ENCODE peak calls at places on chromosome 16, in seven cellular contexts. One of them, this sample, is unnamed.

GRCh38 chr16:14131774-14132695 is 60.9 kb downstream of the MRTFB start:
- DNase-seq in stimulated activated CD8-positive, alpha-beta memory T cell treated with anti-CD3 and anti-CD28 coated beads, Interleukin-7, amount 100 ng/mL, for 1 hour: no peak
- DNase-seq in activated CD4-positive, alpha-beta T cell treated with anti-CD3 and anti-CD28 coated beads, Interleukin-2, amount 50 U/mL, for 4 hours: no peak
- DNase-seq in endodermal cell: no peak
- DNase-seq in mucosa of gallbladder: no peak
- DNase-seq in A172: no peak
- DNase-seq in HTR-8/SVneo: no peak
- DNase-seq in this sample: no peak

GRCh38 chr16:13919330-13919682 is 648 bp upstream of the ERCC4 start:
- DNase-seq in HTR-8/SVneo: peak; percentile 34
- DNase-seq in activated CD4-positive, alpha-beta T cell treated with anti-CD3 and anti-CD28 coated beads, Interleukin-2, amount 50 U/mL, for 4 hours: no peak
- DNase-seq in endodermal cell: no peak
- DNase-seq in A172: peak; percentile 60
- DNase-seq in mucosa of gallbladder: no peak
- DNase-seq in stimulated activated CD8-positive, alpha-beta memory T cell treated with anti-CD3 and anti-CD28 coated beads, Interleukin-7, amount 100 ng/mL, for 1 hour: no peak
- DNase-seq in this sample: no peak

GRCh38 chr16:50747206-50747956 is 5.5 kb downstream of the CYLD start:
- DNase-seq in A172: peak; percentile 13
- DNase-seq in mucosa of gallbladder: no peak
- DNase-seq in HTR-8/SVneo: no peak
- DNase-seq in stimulated activated CD8-positive, alpha-beta memory T cell treated with anti-CD3 and anti-CD28 coated beads, Interleukin-7, amount 100 ng/mL, for 1 hour: no peak
- DNase-seq in activated CD4-positive, alpha-beta T cell treated with anti-CD3 and anti-CD28 coated beads, Interleukin-2, amount 50 U/mL, for 4 hours: no peak
- DNase-seq in endodermal cell: no peak
- DNase-seq in this sample: no peak

GRCh38 chr16:58679763-58680162 is 4.8 kb downstream of the SLC38A7 start:
- DNase-seq in stimulated activated CD8-positive, alpha-beta memory T cell treated with anti-CD3 and anti-CD28 coated beads, Interleukin-7, amount 100 ng/mL, for 1 hour: no peak
- DNase-seq in activated CD4-positive, alpha-beta T cell treated with anti-CD3 and anti-CD28 coated beads, Interleukin-2, amount 50 U/mL, for 4 hours: no peak
- DNase-seq in mucosa of gallbladder: no peak
- DNase-seq in HTR-8/SVneo: no peak
- DNase-seq in endodermal cell: no peak
- DNase-seq in A172: no peak
- DNase-seq in this sample: no peak

GRCh38 chr16:88781140-88782077 is 3.6 kb downstream of the PIEZO1 start:
- DNase-seq in stimulated activated CD8-positive, alpha-beta memory T cell treated with anti-CD3 and anti-CD28 coated beads, Interleukin-7, amount 100 ng/mL, for 1 hour: peak; percentile 41
- DNase-seq in A172: no peak
- DNase-seq in activated CD4-positive, alpha-beta T cell treated with anti-CD3 and anti-CD28 coated beads, Interleukin-2, amount 50 U/mL, for 4 hours: peak; percentile 76
- DNase-seq in mucosa of gallbladder: no peak
- DNase-seq in endodermal cell: no peak
- DNase-seq in HTR-8/SVneo: no peak
- DNase-seq in this sample: no peak

GRCh38 chr16:10992112-10992511 is 47.7 kb downstream of the CLEC16A start:
- DNase-seq in stimulated activated CD8-positive, alpha-beta memory T cell treated with anti-CD3 and anti-CD28 coated beads, Interleukin-7, amount 100 ng/mL, for 1 hour: no peak
- DNase-seq in A172: peak; percentile 60
- DNase-seq in activated CD4-positive, alpha-beta T cell treated with anti-CD3 and anti-CD28 coated beads, Interleukin-2, amount 50 U/mL, for 4 hours: no peak
- DNase-seq in HTR-8/SVneo: no peak
- DNase-seq in endodermal cell: no peak
- DNase-seq in mucosa of gallbladder: no peak
- DNase-seq in this sample: no peak

GRCh38 chr16:84687715-84688114 is 12.1 kb upstream of the USP10 start:
- DNase-seq in HTR-8/SVneo: no peak
- DNase-seq in A172: peak; percentile 62
- DNase-seq in activated CD4-positive, alpha-beta T cell treated with anti-CD3 and anti-CD28 coated beads, Interleukin-2, amount 50 U/mL, for 4 hours: no peak
- DNase-seq in endodermal cell: no peak
- DNase-seq in mucosa of gallbladder: no peak
- DNase-seq in stimulated activated CD8-positive, alpha-beta memory T cell treated with anti-CD3 and anti-CD28 coated beads, Interleukin-7, amount 100 ng/mL, for 1 hour: no peak
- DNase-seq in this sample: no peak

GRCh38 chr16:14324581-14324980 is 253.5 kb downstream of the MRTFB start:
- DNase-seq in endodermal cell: no peak
- DNase-seq in A172: peak; percentile 22
- DNase-seq in HTR-8/SVneo: no peak
- DNase-seq in stimulated activated CD8-positive, alpha-beta memory T cell treated with anti-CD3 and anti-CD28 coated beads, Interleukin-7, amount 100 ng/mL, for 1 hour: no peak
- DNase-seq in activated CD4-positive, alpha-beta T cell treated with anti-CD3 and anti-CD28 coated beads, Interleukin-2, amount 50 U/mL, for 4 hours: no peak
- DNase-seq in mucosa of gallbladder: no peak
- DNase-seq in this sample: no peak

GRCh38 chr16:4097826-4098240 is 18.4 kb downstream of the ADCY9 start:
- DNase-seq in stimulated activated CD8-positive, alpha-beta memory T cell treated with anti-CD3 and anti-CD28 coated beads, Interleukin-7, amount 100 ng/mL, for 1 hour: no peak
- DNase-seq in HTR-8/SVneo: no peak
- DNase-seq in mucosa of gallbladder: no peak
- DNase-seq in A172: no peak
- DNase-seq in endodermal cell: no peak
- DNase-seq in activated CD4-positive, alpha-beta T cell treated with anti-CD3 and anti-CD28 coated beads, Interleukin-2, amount 50 U/mL, for 4 hours: no peak
- DNase-seq in this sample: no peak

GRCh38 chr16:11218324-11218962 is 37.6 kb downstream of the SOCS1 start:
- DNase-seq in HTR-8/SVneo: no peak
- DNase-seq in A172: no peak
- DNase-seq in stimulated activated CD8-positive, alpha-beta memory T cell treated with anti-CD3 and anti-CD28 coated beads, Interleukin-7, amount 100 ng/mL, for 1 hour: no peak
- DNase-seq in endodermal cell: no peak
- DNase-seq in activated CD4-positive, alpha-beta T cell treated with anti-CD3 and anti-CD28 coated beads, Interleukin-2, amount 50 U/mL, for 4 hours: no peak
- DNase-seq in mucosa of gallbladder: no peak
- DNase-seq in this sample: no peak

GRCh38 chr16:67781548-67781921 is 24.8 kb downstream of the RANBP10 start:
- DNase-seq in stimulated activated CD8-positive, alpha-beta memory T cell treated with anti-CD3 and anti-CD28 coated beads, Interleukin-7, amount 100 ng/mL, for 1 hour: no peak
- DNase-seq in endodermal cell: no peak
- DNase-seq in activated CD4-positive, alpha-beta T cell treated with anti-CD3 and anti-CD28 coated beads, Interleukin-2, amount 50 U/mL, for 4 hours: no peak
- DNase-seq in A172: no peak
- DNase-seq in HTR-8/SVneo: no peak
- DNase-seq in mucosa of gallbladder: no peak
- DNase-seq in this sample: no peak

GRCh38 chr16:58031016-58031800 is 5.7 kb downstream of the MMP15 start:
- DNase-seq in activated CD4-positive, alpha-beta T cell treated with anti-CD3 and anti-CD28 coated beads, Interleukin-2, amount 50 U/mL, for 4 hours: no peak
- DNase-seq in endodermal cell: no peak
- DNase-seq in A172: no peak
- DNase-seq in HTR-8/SVneo: no peak
- DNase-seq in stimulated activated CD8-positive, alpha-beta memory T cell treated with anti-CD3 and anti-CD28 coated beads, Interleukin-7, amount 100 ng/mL, for 1 hour: no peak
- DNase-seq in mucosa of gallbladder: no peak
- DNase-seq in this sample: no peak

GRCh38 chr16:73886378-73886777 is 410.2 kb upstream of the PSMD7 start:
- DNase-seq in mucosa of gallbladder: no peak
- DNase-seq in HTR-8/SVneo: no peak
- DNase-seq in A172: no peak
- DNase-seq in endodermal cell: no peak
- DNase-seq in stimulated activated CD8-positive, alpha-beta memory T cell treated with anti-CD3 and anti-CD28 coated beads, Interleukin-7, amount 100 ng/mL, for 1 hour: no peak
- DNase-seq in activated CD4-positive, alpha-beta T cell treated with anti-CD3 and anti-CD28 coated beads, Interleukin-2, amount 50 U/mL, for 4 hours: no peak
- DNase-seq in this sample: no peak

GRCh38 chr16:16021988-16022682 is 72.7 kb downstream of the ABCC1 start:
- DNase-seq in stimulated activated CD8-positive, alpha-beta memory T cell treated with anti-CD3 and anti-CD28 coated beads, Interleukin-7, amount 100 ng/mL, for 1 hour: no peak
- DNase-seq in endodermal cell: peak; percentile 77
- DNase-seq in HTR-8/SVneo: peak; percentile 97
- DNase-seq in A172: peak; percentile 99
- DNase-seq in mucosa of gallbladder: peak; percentile 93
- DNase-seq in activated CD4-positive, alpha-beta T cell treated with anti-CD3 and anti-CD28 coated beads, Interleukin-2, amount 50 U/mL, for 4 hours: no peak
- DNase-seq in this sample: peak; percentile 89

GRCh38 chr16:82133798-82134197 is 36.2 kb downstream of the MPHOSPH6 start:
- DNase-seq in stimulated activated CD8-positive, alpha-beta memory T cell treated with anti-CD3 and anti-CD28 coated beads, Interleukin-7, amount 100 ng/mL, for 1 hour: no peak
- DNase-seq in endodermal cell: no peak
- DNase-seq in HTR-8/SVneo: no peak
- DNase-seq in A172: no peak
- DNase-seq in activated CD4-positive, alpha-beta T cell treated with anti-CD3 and anti-CD28 coated beads, Interleukin-2, amount 50 U/mL, for 4 hours: no peak
- DNase-seq in mucosa of gallbladder: no peak
- DNase-seq in this sample: no peak

GRCh38 chr16:56871172-56871593 is 6.2 kb downstream of the SLC12A3 start:
- DNase-seq in activated CD4-positive, alpha-beta T cell treated with anti-CD3 and anti-CD28 coated beads, Interleukin-2, amount 50 U/mL, for 4 hours: no peak
- DNase-seq in endodermal cell: no peak
- DNase-seq in mucosa of gallbladder: no peak
- DNase-seq in stimulated activated CD8-positive, alpha-beta memory T cell treated with anti-CD3 and anti-CD28 coated beads, Interleukin-7, amount 100 ng/mL, for 1 hour: no peak
- DNase-seq in A172: peak; percentile 53
- DNase-seq in HTR-8/SVneo: peak; percentile 36
- DNase-seq in this sample: no peak

GRCh38 chr16:585351-585750 is 4.5 kb upstream of the RAB40C start:
- DNase-seq in stimulated activated CD8-positive, alpha-beta memory T cell treated with anti-CD3 and anti-CD28 coated beads, Interleukin-7, amount 100 ng/mL, for 1 hour: no peak
- DNase-seq in activated CD4-positive, alpha-beta T cell treated with anti-CD3 and anti-CD28 coated beads, Interleukin-2, amount 50 U/mL, for 4 hours: no peak
- DNase-seq in endodermal cell: peak; percentile 81
- DNase-seq in HTR-8/SVneo: no peak
- DNase-seq in mucosa of gallbladder: no peak
- DNase-seq in A172: no peak
- DNase-seq in this sample: no peak

GRCh38 chr16:19086322-19087199 is 19.1 kb downstream of the COQ7 start:
- DNase-seq in stimulated activated CD8-positive, alpha-beta memory T cell treated with anti-CD3 and anti-CD28 coated beads, Interleukin-7, amount 100 ng/mL, for 1 hour: peak; percentile 59
- DNase-seq in A172: peak; percentile 90
- DNase-seq in mucosa of gallbladder: peak; percentile 81
- DNase-seq in endodermal cell: peak; percentile 96
- DNase-seq in HTR-8/SVneo: peak; percentile 90
- DNase-seq in activated CD4-positive, alpha-beta T cell treated with anti-CD3 and anti-CD28 coated beads, Interleukin-2, amount 50 U/mL, for 4 hours: peak; percentile 64
- DNase-seq in this sample: peak; percentile 83

GRCh38 chr16:3691778-3692177 is 25.5 kb downstream of the TRAP1 start:
- DNase-seq in endodermal cell: no peak
- DNase-seq in stimulated activated CD8-positive, alpha-beta memory T cell treated with anti-CD3 and anti-CD28 coated beads, Interleukin-7, amount 100 ng/mL, for 1 hour: no peak
- DNase-seq in A172: no peak
- DNase-seq in mucosa of gallbladder: no peak
- DNase-seq in activated CD4-positive, alpha-beta T cell treated with anti-CD3 and anti-CD28 coated beads, Interleukin-2, amount 50 U/mL, for 4 hours: no peak
- DNase-seq in HTR-8/SVneo: no peak
- DNase-seq in this sample: no peak

GRCh38 chr16:81136331-81137011 is 40.3 kb upstream of the GCSH start:
- DNase-seq in HTR-8/SVneo: no peak
- DNase-seq in stimulated activated CD8-positive, alpha-beta memory T cell treated with anti-CD3 and anti-CD28 coated beads, Interleukin-7, amount 100 ng/mL, for 1 hour: no peak
- DNase-seq in A172: no peak
- DNase-seq in mucosa of gallbladder: no peak
- DNase-seq in activated CD4-positive, alpha-beta T cell treated with anti-CD3 and anti-CD28 coated beads, Interleukin-2, amount 50 U/mL, for 4 hours: no peak
- DNase-seq in endodermal cell: no peak
- DNase-seq in this sample: no peak

GRCh38 chr16:53872248-53873221 is 168.6 kb downstream of the FTO start:
- DNase-seq in endodermal cell: no peak
- DNase-seq in HTR-8/SVneo: no peak
- DNase-seq in stimulated activated CD8-positive, alpha-beta memory T cell treated with anti-CD3 and anti-CD28 coated beads, Interleukin-7, amount 100 ng/mL, for 1 hour: no peak
- DNase-seq in mucosa of gallbladder: no peak
- DNase-seq in activated CD4-positive, alpha-beta T cell treated with anti-CD3 and anti-CD28 coated beads, Interleukin-2, amount 50 U/mL, for 4 hours: no peak
- DNase-seq in A172: no peak
- DNase-seq in this sample: no peak

GRCh38 chr16:11492808-11493530 is 93.8 kb downstream of the LITAF start:
- DNase-seq in A172: no peak
- DNase-seq in stimulated activated CD8-positive, alpha-beta memory T cell treated with anti-CD3 and anti-CD28 coated beads, Interleukin-7, amount 100 ng/mL, for 1 hour: no peak
- DNase-seq in activated CD4-positive, alpha-beta T cell treated with anti-CD3 and anti-CD28 coated beads, Interleukin-2, amount 50 U/mL, for 4 hours: no peak
- DNase-seq in mucosa of gallbladder: no peak
- DNase-seq in HTR-8/SVneo: no peak
- DNase-seq in endodermal cell: no peak
- DNase-seq in this sample: no peak

GRCh38 chr16:69106491-69107291 is 1.2 kb downstream of the HAS3 start:
- DNase-seq in activated CD4-positive, alpha-beta T cell treated with anti-CD3 and anti-CD28 coated beads, Interleukin-2, amount 50 U/mL, for 4 hours: no peak
- DNase-seq in endodermal cell: peak; percentile 82
- DNase-seq in mucosa of gallbladder: no peak
- DNase-seq in A172: no peak
- DNase-seq in stimulated activated CD8-positive, alpha-beta memory T cell treated with anti-CD3 and anti-CD28 coated beads, Interleukin-7, amount 100 ng/mL, for 1 hour: no peak
- DNase-seq in HTR-8/SVneo: no peak
- DNase-seq in this sample: no peak

GRCh38 chr16:8096211-8096610 is 494.1 kb downstream of the TMEM114 start:
- DNase-seq in A172: no peak
- DNase-seq in mucosa of gallbladder: no peak
- DNase-seq in endodermal cell: no peak
- DNase-seq in activated CD4-positive, alpha-beta T cell treated with anti-CD3 and anti-CD28 coated beads, Interleukin-2, amount 50 U/mL, for 4 hours: no peak
- DNase-seq in HTR-8/SVneo: no peak
- DNase-seq in stimulated activated CD8-positive, alpha-beta memory T cell treated with anti-CD3 and anti-CD28 coated beads, Interleukin-7, amount 100 ng/mL, for 1 hour: no peak
- DNase-seq in this sample: no peak

GRCh38 chr16:19860146-19861030 is 24.3 kb downstream of the GPRC5B start:
- DNase-seq in stimulated activated CD8-positive, alpha-beta memory T cell treated with anti-CD3 and anti-CD28 coated beads, Interleukin-7, amount 100 ng/mL, for 1 hour: no peak
- DNase-seq in activated CD4-positive, alpha-beta T cell treated with anti-CD3 and anti-CD28 coated beads, Interleukin-2, amount 50 U/mL, for 4 hours: no peak
- DNase-seq in A172: peak; percentile 61
- DNase-seq in mucosa of gallbladder: no peak
- DNase-seq in endodermal cell: peak; percentile 71
- DNase-seq in HTR-8/SVneo: no peak
- DNase-seq in this sample: no peak

GRCh38 chr16:70610273-70611223 is 35.8 kb upstream of the IL34 start:
- DNase-seq in endodermal cell: no peak
- DNase-seq in activated CD4-positive, alpha-beta T cell treated with anti-CD3 and anti-CD28 coated beads, Interleukin-2, amount 50 U/mL, for 4 hours: no peak
- DNase-seq in mucosa of gallbladder: peak; percentile 37
- DNase-seq in A172: no peak
- DNase-seq in HTR-8/SVneo: no peak
- DNase-seq in stimulated activated CD8-positive, alpha-beta memory T cell treated with anti-CD3 and anti-CD28 coated beads, Interleukin-7, amount 100 ng/mL, for 1 hour: no peak
- DNase-seq in this sample: no peak

GRCh38 chr16:74607967-74608356 is 1.0 kb upstream of the GLG1 start:
- DNase-seq in stimulated activated CD8-positive, alpha-beta memory T cell treated with anti-CD3 and anti-CD28 coated beads, Interleukin-7, amount 100 ng/mL, for 1 hour: no peak
- DNase-seq in mucosa of gallbladder: no peak
- DNase-seq in A172: no peak
- DNase-seq in activated CD4-positive, alpha-beta T cell treated with anti-CD3 and anti-CD28 coated beads, Interleukin-2, amount 50 U/mL, for 4 hours: no peak
- DNase-seq in endodermal cell: peak; percentile 72
- DNase-seq in HTR-8/SVneo: peak; percentile 39
- DNase-seq in this sample: no peak

GRCh38 chr16:82735696-82736095 is 108.9 kb downstream of the CDH13 start:
- DNase-seq in A172: no peak
- DNase-seq in stimulated activated CD8-positive, alpha-beta memory T cell treated with anti-CD3 and anti-CD28 coated beads, Interleukin-7, amount 100 ng/mL, for 1 hour: no peak
- DNase-seq in activated CD4-positive, alpha-beta T cell treated with anti-CD3 and anti-CD28 coated beads, Interleukin-2, amount 50 U/mL, for 4 hours: no peak
- DNase-seq in HTR-8/SVneo: no peak
- DNase-seq in endodermal cell: no peak
- DNase-seq in mucosa of gallbladder: peak; percentile 13
- DNase-seq in this sample: no peak

GRCh38 chr16:80198265-80198994 is 342.4 kb upstream of the DYNLRB2 start:
- DNase-seq in activated CD4-positive, alpha-beta T cell treated with anti-CD3 and anti-CD28 coated beads, Interleukin-2, amount 50 U/mL, for 4 hours: no peak
- DNase-seq in HTR-8/SVneo: no peak
- DNase-seq in mucosa of gallbladder: no peak
- DNase-seq in endodermal cell: peak; percentile 74
- DNase-seq in stimulated activated CD8-positive, alpha-beta memory T cell treated with anti-CD3 and anti-CD28 coated beads, Interleukin-7, amount 100 ng/mL, for 1 hour: no peak
- DNase-seq in A172: no peak
- DNase-seq in this sample: no peak